ENCODE peak calls at places on chromosomes 5 and 9, in seven cellular contexts. Y, X, G, C, L, K and R are unnamed samples.
A peak's percentile ranks its signal among the peaks of the same experiment; 100 is the strongest.

GRCh38 chr5:55159763-55160492 is at the start of gene GPX8:
- DNase-seq in Y (peak; percentile 48), X (peak; percentile 89), G (peak; percentile 81), C (no peak), L (peak; percentile 78), K (no peak), R (peak; percentile 79)

GRCh38 chr5:82176115-82176514 is 102.0 kb downstream of the RPS23 start:
- DNase-seq in Y (no peak), X (no peak), G (no peak), C (no peak), L (no peak), K (no peak), R (no peak)

GRCh38 chr5:175752826-175753535 is 95.1 kb downstream of the HRH2 start:
- DNase-seq in Y (no peak), X (no peak), G (no peak), C (no peak), L (no peak), K (no peak), R (peak; percentile 2)

GRCh38 chr9:77752566-77752965 is 104.4 kb upstream of the GNA14 start:
- DNase-seq in Y (peak; percentile 9), X (peak; percentile 57), G (peak; percentile 57), C (no peak), L (peak; percentile 83), K (no peak), R (no peak)

GRCh38 chr5:169162407-169162806 is 138.5 kb downstream of the SLIT3 start:
- DNase-seq in Y (no peak), X (no peak), G (no peak), C (no peak), L (no peak), K (no peak), R (no peak)

GRCh38 chr5:161105563-161105962 is 253.6 kb upstream of the ATP10B start:
- DNase-seq in Y (peak; percentile 5), X (no peak), G (no peak), C (no peak), L (no peak), K (no peak), R (no peak)

GRCh38 chr9:127545196-127546124 is 66.6 kb upstream of the STXBP1 start:
- DNase-seq in Y (peak; percentile 99), X (no peak), G (no peak), C (peak; percentile 58), L (no peak), K (peak; percentile 68), R (peak; percentile 82)

GRCh38 chr9:31719262-31719661 is 665.2 kb upstream of the ACO1 start:
- DNase-seq in Y (no peak), X (no peak), G (no peak), C (no peak), L (no peak), K (no peak), R (no peak)

GRCh38 chr5:129271309-129271708 is 176.8 kb downstream of the ISOC1 start:
- DNase-seq in Y (no peak), X (peak; percentile 47), G (no peak), C (no peak), L (no peak), K (no peak), R (peak; percentile 10)

GRCh38 chr5:94849821-94850736 is 231.6 kb downstream of the SLF1 start:
- DNase-seq in Y (peak; percentile 3), X (peak; percentile 66), G (peak; percentile 52), C (no peak), L (peak; percentile 26), K (no peak), R (peak; percentile 61)

GRCh38 chr9:72315510-72316287 is 49.3 kb downstream of the ZFAND5 start:
- DNase-seq in Y (peak; percentile 60), X (peak; percentile 22), G (no peak), C (peak; percentile 49), L (no peak), K (no peak), R (peak; percentile 45)

GRCh38 chr5:157530226-157530972 is 45.2 kb downstream of the ADAM19 start:
- DNase-seq in Y (peak; percentile 78), X (no peak), G (no peak), C (no peak), L (no peak), K (no peak), R (no peak)

GRCh38 chr5:61280766-61281427 is 51.2 kb upstream of the ZSWIM6 start:
- DNase-seq in Y (peak; percentile 69), X (peak; percentile 31), G (no peak), C (no peak), L (no peak), K (no peak), R (no peak)

GRCh38 chr9:138100711-138101349 is 223.2 kb downstream of the CACNA1B start:
- DNase-seq in Y (no peak), X (peak; percentile 43), G (peak; percentile 10), C (no peak), L (no peak), K (no peak), R (no peak)

GRCh38 chr9:134324359-134325095 is 1.7 kb upstream of the RXRA start:
- DNase-seq in Y (no peak), X (no peak), G (no peak), C (no peak), L (no peak), K (no peak), R (no peak)
- H3K27ac ChIP-seq in Y (peak overlapping the region; percentile 38), X (no peak overlapping the region), G (no peak overlapping the region), C (peak overlapping the region; percentile 94), L (no peak overlapping the region), K (peak overlapping the region; percentile 89), R (peak overlapping the region; percentile 99)

DNA sequence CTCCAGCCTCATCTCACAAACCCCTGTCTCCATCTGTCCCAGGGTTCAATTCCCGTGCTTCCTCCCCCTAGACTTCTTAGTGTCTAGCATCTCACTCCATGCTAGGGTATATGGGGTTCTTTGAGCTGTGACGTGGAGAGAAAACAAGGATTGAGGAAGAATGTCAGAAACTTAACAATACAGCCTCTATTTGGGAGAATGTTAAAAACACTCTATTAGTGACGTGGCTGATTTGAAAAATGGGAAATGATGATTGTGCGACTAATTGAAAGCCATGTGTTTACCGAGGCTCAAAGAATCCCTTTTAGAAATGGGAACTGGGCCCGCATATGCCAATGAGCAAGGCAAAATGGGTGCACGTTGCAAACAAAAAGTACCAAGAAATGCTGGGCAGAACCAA is 72.7 kb upstream of the TBC1D2 start:
- DNase-seq in Y (no peak), X (no peak), G (no peak), C (no peak), L (no peak), K (no peak), R (no peak)
- H3K27ac ChIP-seq in Y (no peak overlapping the region), X (no peak overlapping the region), G (no peak overlapping the region), C (no peak overlapping the region), L (no peak overlapping the region), K (no peak overlapping the region), R (no peak overlapping the region)

GRCh38 chr9:133991964-133992779 is at the start of gene VAV2:
- DNase-seq in Y (peak; percentile 84), X (peak; percentile 62), G (no peak), C (no peak), L (no peak), K (no peak), R (peak; percentile 83)

GRCh38 chr9:133994359-133995011 is 2.4 kb upstream of the VAV2 start:
- DNase-seq in Y (peak; percentile 75), X (peak; percentile 72), G (no peak), C (peak; percentile 67), L (no peak), K (peak; percentile 77), R (peak; percentile 91)

GRCh38 chr9:133995012-133995896 is 3.1 kb upstream of the VAV2 start:
- DNase-seq in Y (no peak), X (peak; percentile 37), G (no peak), C (no peak), L (no peak), K (no peak), R (peak; percentile 32)

GRCh38 chr9:133992780-133993634 is 883 bp upstream of the VAV2 start:
- DNase-seq in Y (peak; percentile 87), X (peak; percentile 83), G (no peak), C (peak; percentile 81), L (peak; percentile 69), K (peak; percentile 47), R (peak; percentile 93)

GRCh38 chr9:133993635-133994253 is 1.6 kb upstream of the VAV2 start:
- DNase-seq in Y (no peak), X (no peak), G (no peak), C (no peak), L (no peak), K (no peak), R (no peak)
- H3K27ac ChIP-seq in Y (peak overlapping the region; percentile 97), X (peak overlapping the region; percentile 88), G (no peak overlapping the region), C (peak overlapping the region; percentile 90), L (peak overlapping the region; percentile 92), K (peak overlapping the region; percentile 18), R (peak overlapping the region; percentile 98)

DNA sequence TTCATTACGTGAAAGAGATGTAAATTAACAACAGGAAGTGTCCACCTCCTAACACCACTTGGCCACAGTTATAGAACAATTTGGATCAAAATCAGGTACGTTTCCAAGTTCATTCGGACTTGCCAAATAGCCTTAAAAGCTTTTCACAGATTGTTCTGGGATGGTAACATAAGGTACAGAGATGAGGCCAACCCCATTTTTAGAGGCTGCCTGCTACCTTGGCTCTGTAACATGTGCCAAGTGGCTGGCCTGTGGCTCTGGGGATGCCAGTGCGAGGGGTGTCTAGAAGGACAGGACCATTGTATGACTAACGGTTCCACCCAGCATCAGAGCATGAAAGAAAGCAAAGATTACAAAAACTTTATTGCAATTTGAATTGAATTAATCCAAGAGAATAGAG is 91.0 kb downstream of the LHFPL2 start:
- DNase-seq in Y (no peak), X (no peak), G (no peak), C (no peak), L (no peak), K (no peak), R (no peak)
- H3K27ac ChIP-seq in Y (no peak overlapping the region), X (no peak overlapping the region), G (no peak overlapping the region), C (no peak overlapping the region), L (no peak overlapping the region), K (no peak overlapping the region), R (no peak overlapping the region)

DNA sequence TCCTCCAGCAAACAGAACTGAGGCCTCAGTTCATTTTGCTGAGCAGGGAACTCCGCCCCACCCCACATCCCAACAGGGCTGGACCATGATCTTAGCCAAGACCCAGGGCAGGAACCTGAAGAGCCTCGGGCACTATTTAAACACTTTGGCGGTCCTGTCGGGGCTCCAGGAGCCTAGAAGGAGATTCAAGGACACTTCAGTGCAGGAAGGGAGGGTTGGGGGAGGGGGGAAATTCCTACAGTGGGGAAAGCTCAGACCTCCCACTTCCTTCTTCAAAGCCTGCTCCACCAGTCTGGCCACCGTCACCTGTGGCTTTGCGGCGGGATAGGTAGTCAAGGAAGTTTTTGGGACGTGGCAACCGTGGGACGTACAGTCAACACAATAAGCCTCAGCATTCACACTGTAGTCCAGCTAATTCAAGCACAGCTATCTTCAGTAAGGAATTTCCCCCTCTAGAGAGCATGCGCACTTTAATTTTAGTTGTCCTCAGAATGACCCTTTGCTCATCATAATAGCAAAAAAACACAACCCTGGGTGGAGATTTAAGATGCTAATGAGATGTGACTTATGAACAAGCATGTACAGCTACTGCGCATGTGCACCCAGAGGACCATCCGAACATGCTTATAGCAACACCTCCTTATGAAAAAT is 30.9 kb downstream of the S1PR3 start:
- DNase-seq in Y (peak; percentile 16), X (no peak), G (no peak), C (no peak), L (no peak), K (no peak), R (peak; percentile 47)
- H3K27ac ChIP-seq in Y (no peak overlapping the region), X (no peak overlapping the region), G (no peak overlapping the region), C (peak overlapping the region; percentile 85), L (peak overlapping the region; percentile 85), K (no peak overlapping the region), R (peak overlapping the region; percentile 79)

GRCh38 chr9:4929917-4930316 is 55.2 kb upstream of the JAK2 start:
- DNase-seq in Y (no peak), X (no peak), G (no peak), C (no peak), L (no peak), K (no peak), R (no peak)
- H3K27ac ChIP-seq in Y (no peak overlapping the region), X (no peak overlapping the region), G (no peak overlapping the region), C (no peak overlapping the region), L (no peak overlapping the region), K (no peak overlapping the region), R (no peak overlapping the region)